ENCODE peak calls at places on chromosomes 1 and 21, in five cellular contexts. W, H, C, K and I are unnamed samples.

GRCh38 chr1:20184997-20185833 is 681 bp upstream of the UBXN10 start:
- DNase-seq in W (no peak), C (no peak), H (no peak), K (no peak), I (no peak)

GRCh38 chr1:209633335-209633997 is 18.8 kb downstream of the LAMB3 start:
- DNase-seq in W (no peak), K (no peak), H (no peak), C (peak; percentile 56), I (no peak)

GRCh38 chr1:1093610-1093943 is 19.5 kb upstream of the RNF223 start:
- DNase-seq in H (no peak), C (no peak), W (no peak), K (no peak), I (no peak)

GRCh38 chr1:6260433-6260934 is 414 bp downstream of the GPR153 start:
- DNase-seq in C (peak; percentile 42), K (no peak), W (no peak), H (no peak), I (no peak)

GRCh38 chr21:42846221-42846620 is 33.1 kb downstream of the WDR4 start:
- DNase-seq in C (no peak), W (no peak), K (no peak), H (no peak), I (no peak)

GRCh38 chr1:240491156-240491555 is 120.8 kb downstream of the GREM2 start:
- DNase-seq in H (peak; percentile 58), C (peak; percentile 60), K (peak; percentile 43), W (no peak), I (peak; percentile 74)

GRCh38 chr1:47178665-47179022 is 11.2 kb downstream of the PDZK1IP1 start:
- DNase-seq in K (no peak), W (no peak), C (no peak), H (no peak), I (peak; percentile 13)

GRCh38 chr1:184860985-184861754 is 106.5 kb upstream of the EDEM3 start:
- DNase-seq in H (peak; percentile 31), K (no peak), W (no peak), C (no peak), I (no peak)

GRCh38 chr1:167223144-167224103 is 2.7 kb downstream of the POU2F1 start:
- DNase-seq in H (no peak), K (no peak), W (no peak), C (peak; percentile 14), I (no peak)

GRCh38 chr1:180542113-180542512 is 16.7 kb upstream of the OVAAL start:
- DNase-seq in C (no peak), H (no peak), K (no peak), W (no peak), I (no peak)

GRCh38 chr1:202145325-202146140 is 996 bp upstream of the ARL8A start:
- DNase-seq in H (no peak), W (no peak), C (no peak), K (no peak), I (peak; percentile 44)

GRCh38 chr1:226121587-226122400 is 59.3 kb downstream of the H3-3A start:
- DNase-seq in H (peak; percentile 72), K (no peak), C (peak; percentile 27), W (peak; percentile 59), I (no peak)

GRCh38 chr1:241235236-241235897 is 121.6 kb downstream of the RGS7 start:
- DNase-seq in K (peak; percentile 43), H (no peak), C (peak; percentile 32), W (no peak), I (no peak)

GRCh38 chr1:8154621-8155052 is 128.5 kb upstream of the ERRFI1 start:
- DNase-seq in W (no peak), K (no peak), H (peak; percentile 91), C (no peak), I (peak; percentile 50)

GRCh38 chr1:1250828-1251284 is 4.3 kb upstream of the C1QTNF12 start:
- DNase-seq in K (no peak), C (no peak), W (peak; percentile 42), H (peak; percentile 77), I (peak; percentile 87)

GRCh38 chr1:234292548-234292947 is 80.7 kb upstream of the COA6 start:
- DNase-seq in K (no peak), H (no peak), W (no peak), C (no peak), I (no peak)

GRCh38 chr1:175714350-175714749 is 29.0 kb downstream of the TNR start:
- DNase-seq in W (no peak), K (no peak), H (no peak), C (no peak), I (no peak)

GRCh38 chr1:201119826-201120225 is 7.2 kb downstream of the ASCL5 start:
- DNase-seq in K (no peak), W (no peak), C (no peak), H (no peak), I (no peak)

GRCh38 chr1:147603986-147604385 is 62.7 kb downstream of the BCL9 start:
- DNase-seq in K (no peak), C (no peak), H (no peak), W (no peak), I (no peak)

GRCh38 chr1:112803906-112804762 is 89.0 kb upstream of the PPM1J start:
- DNase-seq in C (peak; percentile 55), W (peak; percentile 13), H (peak; percentile 78), K (peak; percentile 38), I (peak; percentile 58)

GRCh38 chr1:199948587-199949280 is 78.8 kb upstream of the NR5A2 start:
- DNase-seq in K (no peak), C (no peak), W (no peak), H (peak; percentile 69), I (peak; percentile 94)

GRCh38 chr1:91948501-91949355 is 473 bp upstream of the BRDT start:
- DNase-seq in W (no peak), K (no peak), C (no peak), H (no peak), I (no peak)

GRCh38 chr1:61606448-61607312 is 118.3 kb downstream of the TM2D1 start:
- DNase-seq in H (peak; percentile 71), C (peak; percentile 63), W (no peak), K (no peak), I (peak; percentile 94)

GRCh38 chr1:101239095-101240040 is 2.5 kb downstream of the S1PR1 start:
- DNase-seq in H (no peak), C (no peak), W (no peak), K (no peak), I (no peak)

GRCh38 chr21:41360072-41360821 is 1.6 kb upstream of the MX2 start:
- DNase-seq in H (no peak), W (no peak), K (no peak), C (no peak), I (peak; percentile 7)

GRCh38 chr1:227816750-227817446 is 1.4 kb downstream of the PRSS38 start:
- DNase-seq in H (no peak), C (no peak), K (no peak), W (no peak), I (no peak)

GRCh38 chr1:47995306-47996050 is 1.7 kb downstream of the TRABD2B start:
- DNase-seq in H (no peak), K (no peak), W (no peak), C (no peak), I (peak; percentile 76)

GRCh38 chr1:154193821-154194220 is 1.9 kb upstream of the TPM3 start:
- DNase-seq in W (no peak), H (peak; percentile 87), C (peak; percentile 66), K (no peak), I (peak; percentile 84)

GRCh38 chr1:41607810-41608209 is 123.3 kb upstream of the EDN2 start:
- DNase-seq in W (no peak), H (no peak), K (no peak), C (no peak), I (no peak)

GRCh38 chr1:220908757-220909156 is 29.5 kb downstream of the HLX start:
- DNase-seq in K (peak; percentile 5), C (peak; percentile 43), H (peak; percentile 56), W (no peak), I (no peak)

GRCh38 chr1:207089627-207090265 is 1.1 kb downstream of the C4BPB start:
- DNase-seq in W (no peak), H (no peak), K (no peak), C (no peak), I (no peak)

GRCh38 chr1:109823543-109824348 is 60.0 kb upstream of the EPS8L3 start:
- DNase-seq in H (peak; percentile 24), C (peak; percentile 87), K (no peak), W (no peak), I (no peak)